ENCODE peak calls at places on chromosomes 11 and 22, in five cellular contexts. Y, X, W, I and A are unnamed samples.

GRCh38 chr22:17578129-17578754 is 14.9 kb downstream of the SLC25A18 start:
- DNase-seq in X (peak), W (peak), I (peak), Y (peak), A (no peak)

GRCh38 chr11:69010964-69011623 is 2.0 kb downstream of the MRGPRF start:
- DNase-seq in W (peak), X (no peak), Y (peak), I (peak), A (peak)

GRCh38 chr22:30214703-30215405 is 31.7 kb downstream of the LIF start:
- DNase-seq in W (no peak), X (no peak), I (no peak), Y (no peak), A (no peak)

GRCh38 chr22:22099833-22100812 is 117.5 kb upstream of the TOP3B start:
- DNase-seq in W (no peak), Y (no peak), X (no peak), I (no peak), A (no peak)

GRCh38 chr22:41341990-41342389 is 39.8 kb upstream of the TEF start:
- DNase-seq in I (no peak), X (no peak), W (no peak), Y (no peak), A (peak)

GRCh38 chr22:23604939-23605712 is 25.0 kb upstream of the IGLL1 start:
- DNase-seq in W (no peak), X (peak), Y (no peak), I (no peak), A (no peak)

GRCh38 chr22:46546466-46547178 is 9.2 kb upstream of the CELSR1 start:
- DNase-seq in I (no peak), Y (no peak), X (no peak), W (no peak), A (peak)

GRCh38 chr11:69057801-69058200 is 9.1 kb downstream of the TPCN2 start:
- DNase-seq in W (no peak), I (no peak), X (no peak), Y (no peak), A (peak)

GRCh38 chr11:2444301-2445106 is at the start of the genes KCNQ1 and TRPM5:
- DNase-seq in I (no peak), W (no peak), Y (no peak), X (no peak), A (no peak)

GRCh38 chr11:69094111-69094914 is 45.6 kb downstream of the TPCN2 start:
- DNase-seq in I (no peak), X (no peak), W (no peak), Y (no peak), A (no peak)

GRCh38 chr11:91998466-91998865 is 226.2 kb upstream of the FAT3 start:
- DNase-seq in X (no peak), I (no peak), W (no peak), Y (no peak), A (no peak)

GRCh38 chr11:47152953-47153950 is 23.4 kb downstream of the ARFGAP2 start:
- DNase-seq in W (peak), Y (peak), X (peak), I (peak), A (peak)

GRCh38 chr22:40237788-40238424 is 60.2 kb downstream of the TNRC6B start:
- DNase-seq in I (no peak), Y (no peak), W (no peak), X (no peak), A (no peak)

GRCh38 chr11:2377511-2378443 is 667 bp downstream of the CD81 start:
- DNase-seq in W (peak), Y (peak), X (no peak), I (peak), A (peak)

GRCh38 chr11:31779268-31779879 is 31.7 kb downstream of the PAX6 start:
- DNase-seq in X (no peak), W (no peak), Y (no peak), I (no peak), A (peak)

GRCh38 chr11:112249871-112250590 is 10.6 kb downstream of the PLET1 start:
- DNase-seq in Y (no peak), W (no peak), X (no peak), I (peak), A (no peak)

GRCh38 chr11:85682330-85683305 is 3.4 kb downstream of the CCDC89 start:
- DNase-seq in I (peak), X (no peak), W (peak), Y (peak), A (peak)

GRCh38 chr22:20259336-20259705 is 8.8 kb downstream of the RTN4R start:
- DNase-seq in I (no peak), Y (no peak), W (no peak), X (no peak), A (no peak)

GRCh38 chr11:12185914-12186313 is 75.5 kb downstream of the MICAL2 start:
- DNase-seq in Y (no peak), W (no peak), X (no peak), I (peak), A (peak)

GRCh38 chr11:41612415-41612814 is 153.0 kb upstream of the LRRC4C start:
- DNase-seq in W (no peak), X (no peak), Y (no peak), I (peak), A (no peak)

GRCh38 chr11:57303280-57303989 is 21.3 kb downstream of the TNKS1BP1 start:
- DNase-seq in I (no peak), Y (peak), W (no peak), X (no peak), A (peak)

GRCh38 chr11:76123243-76123642 is 83.1 kb downstream of the WNT11 start:
- DNase-seq in Y (no peak), I (no peak), X (no peak), W (no peak), A (no peak)

GRCh38 chr11:926341-926916 is 759 bp downstream of the AP2A2 start:
- DNase-seq in X (no peak), Y (no peak), W (no peak), I (peak), A (peak)

GRCh38 chr11:65553301-65554001 is 4.7 kb downstream of the LTBP3 start:
- DNase-seq in I (peak), Y (no peak), W (no peak), X (no peak), A (no peak)

GRCh38 chr11:3613998-3614741 is 27.6 kb downstream of the ART5 start:
- DNase-seq in X (no peak), Y (no peak), I (no peak), W (no peak), A (no peak)

GRCh38 chr11:43919852-43920597 is 22.4 kb upstream of the C11orf96 start:
- DNase-seq in X (no peak), Y (no peak), I (no peak), W (no peak), A (no peak)
- H3K27ac ChIP-seq in X (peak), Y (peak), I (peak), W (peak), A (peak)

GRCh38 chr11:96143016-96143670 is 199.9 kb downstream of the MAML2 start:
- DNase-seq in W (no peak), X (no peak), Y (no peak), I (peak), A (no peak)
- H3K27ac ChIP-seq in W (no peak), X (no peak), Y (peak), I (peak), A (no peak)

GRCh38 chr22:37229012-37229804 is 14.9 kb downstream of the RAC2 start:
- DNase-seq in Y (no peak), I (no peak), X (no peak), W (no peak), A (peak)

GRCh38 chr22:37229805-37230672 is 14.0 kb downstream of the RAC2 start:
- DNase-seq in I (peak), X (no peak), W (no peak), Y (no peak), A (peak)

GRCh38 chr22:37226087-37226486 is 13.8 kb upstream of the SSTR3 start:
- DNase-seq in W (no peak), X (no peak), I (no peak), Y (no peak), A (peak)

GRCh38 chr22:37226514-37226913 is 14.2 kb upstream of the SSTR3 start:
- DNase-seq in Y (no peak), X (no peak), W (no peak), I (no peak), A (no peak)

GRCh38 chr22:37228106-37229011 is 15.7 kb downstream of the RAC2 start:
- DNase-seq in I (no peak), Y (no peak), X (no peak), W (peak), A (peak)
- H3K27ac ChIP-seq in I (no peak), Y (no peak), X (no peak), W (no peak), A (no peak)

GRCh38 chr22:36893262-36893661 is 20.2 kb upstream of the CSF2RB start:
- DNase-seq in W (no peak), I (no peak), X (no peak), Y (no peak), A (no peak)
- H3K27ac ChIP-seq in W (no peak), I (no peak), X (no peak), Y (no peak), A (no peak)

GRCh38 chr22:50201191-50202129 is 649 bp downstream of the SELENOO start:
- DNase-seq in Y (no peak), I (peak), X (peak), W (peak), A (peak)
- H3K27ac ChIP-seq in Y (peak), I (peak), X (peak), W (peak), A (peak)

DNA sequence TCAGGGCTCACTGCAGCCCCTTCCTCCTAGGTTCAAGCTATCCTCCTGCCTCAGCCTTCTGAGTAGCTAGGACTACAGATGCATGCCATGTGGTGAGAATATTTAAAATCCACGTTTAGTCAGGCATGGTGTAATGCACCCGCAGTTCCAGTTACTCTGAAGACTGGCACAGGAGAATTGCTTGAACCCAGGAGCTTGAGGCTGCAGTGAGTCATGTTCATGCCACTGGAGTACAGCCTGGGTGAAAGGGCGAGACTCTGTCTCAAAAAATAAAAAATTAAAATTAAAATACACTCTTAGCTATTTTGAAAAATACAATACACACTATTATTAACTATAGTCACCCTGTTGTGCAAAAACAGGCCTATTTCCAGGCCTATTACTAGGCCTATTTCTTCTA is 38.4 kb downstream of the NOX4 start:
- DNase-seq in W (no peak), I (no peak), Y (no peak), X (no peak), A (no peak)
- H3K27ac ChIP-seq in W (no peak), I (no peak), Y (no peak), X (no peak), A (no peak)

GRCh38 chr11:106101370-106101769 is 23.9 kb downstream of the AASDHPPT start:
- DNase-seq in W (no peak), X (no peak), I (no peak), Y (no peak), A (no peak)

GRCh38 chr11:106101797-106102196 is 24.3 kb downstream of the AASDHPPT start:
- DNase-seq in I (no peak), Y (no peak), X (no peak), W (no peak), A (no peak)

GRCh38 chr11:106105986-106106385 is 28.5 kb downstream of the AASDHPPT start:
- DNase-seq in X (no peak), W (no peak), I (no peak), Y (no peak), A (no peak)
- H3K27ac ChIP-seq in X (no peak), W (no peak), I (no peak), Y (no peak), A (no peak)

GRCh38 chr11:74464746-74465145 is 2.6 kb downstream of the KCNE3 start:
- DNase-seq in X (no peak), Y (no peak), I (no peak), W (no peak), A (no peak)

GRCh38 chr11:74465291-74465708 is 2.0 kb downstream of the KCNE3 start:
- DNase-seq in Y (no peak), I (no peak), W (no peak), X (peak), A (no peak)

GRCh38 chr11:74462009-74462408 is 5.3 kb downstream of the KCNE3 start:
- DNase-seq in W (peak), I (no peak), Y (peak), X (peak), A (peak)

GRCh38 chr11:74462631-74463030 is 4.7 kb downstream of the KCNE3 start:
- DNase-seq in W (no peak), Y (no peak), I (no peak), X (no peak), A (no peak)

GRCh38 chr11:74463216-74463615 is 4.1 kb downstream of the KCNE3 start:
- DNase-seq in I (no peak), Y (no peak), X (no peak), W (no peak), A (no peak)
- H3K27ac ChIP-seq in I (peak), Y (no peak), X (no peak), W (peak), A (no peak)

DNA sequence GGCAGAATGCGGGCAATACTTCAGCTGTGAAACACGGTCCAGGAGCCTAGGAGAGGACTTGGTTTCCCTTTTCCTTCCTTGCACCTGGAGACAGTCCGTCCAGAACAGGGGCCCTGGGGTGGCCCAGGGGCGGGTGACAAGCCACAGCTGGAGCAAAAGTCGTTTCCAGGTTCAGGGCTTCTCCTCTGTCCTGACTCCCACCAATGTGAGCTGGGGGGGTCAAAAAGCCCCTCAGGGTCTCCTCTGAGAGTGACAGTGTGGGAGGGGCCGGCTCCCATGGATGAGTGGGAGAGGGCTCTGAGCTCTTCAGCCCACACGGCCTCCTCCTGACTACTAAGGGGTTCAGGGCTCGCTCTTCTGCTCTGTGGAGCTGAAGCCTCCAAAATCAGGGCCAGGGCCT is 20.1 kb upstream of the ARFGAP3 start:
- DNase-seq in I (no peak), X (no peak), Y (no peak), W (no peak), A (peak)
- H3K27ac ChIP-seq in I (no peak), X (no peak), Y (no peak), W (no peak), A (no peak)